ENCODE peak calls at places on chromosomes 11 and 22, in nine cellular contexts. N, I, W, E, A, V, M, H and D are unnamed samples.

GRCh38 chr22:40973144-40973543 is 22.0 kb downstream of the RBX1 start:
- DNase-seq in N (no peak), I (no peak), W (no peak), E (no peak), A (no peak), V (no peak), M (no peak), H (no peak), D (no peak)

GRCh38 chr11:61580292-61580888 is 486 bp downstream of the SYT7 start:
- DNase-seq in N (no peak), I (peak; percentile 5), W (no peak), E (no peak), A (no peak), V (peak; percentile 26), M (no peak), H (no peak), D (no peak)

GRCh38 chr11:61814242-61814957 is 2.4 kb downstream of the FADS1 start:
- DNase-seq in N (no peak), I (peak; percentile 21), W (no peak), E (no peak), A (peak; percentile 17), V (peak; percentile 57), M (no peak), H (peak; percentile 58), D (peak; percentile 76)

GRCh38 chr22:38927033-38927789 is 30.2 kb upstream of the APOBEC3A start:
- DNase-seq in N (peak; percentile 85), I (peak; percentile 18), W (peak; percentile 74), E (peak; percentile 87), A (no peak), V (peak; percentile 88), M (peak; percentile 68), H (peak; percentile 65), D (peak; percentile 63)

GRCh38 chr11:29530961-29531360 is 485.9 kb downstream of the KCNA4 start:
- DNase-seq in N (no peak), I (no peak), W (no peak), E (no peak), A (no peak), V (no peak), M (no peak), H (no peak), D (no peak)

GRCh38 chr11:17563248-17563647 is 16.2 kb downstream of the OTOG start:
- DNase-seq in N (peak; percentile 22), I (no peak), W (no peak), E (no peak), A (peak; percentile 2), V (no peak), M (no peak), H (no peak), D (no peak)

GRCh38 chr11:11776714-11777113 is 65.1 kb upstream of the USP47 start:
- DNase-seq in N (no peak), I (no peak), W (no peak), E (no peak), A (no peak), V (no peak), M (no peak), H (no peak), D (no peak)

GRCh38 chr11:3165152-3165705 is at the start of gene OSBPL5:
- DNase-seq in N (peak; percentile 79), I (peak; percentile 43), W (peak; percentile 87), E (peak; percentile 87), A (peak; percentile 42), V (peak; percentile 75), M (peak; percentile 73), H (peak; percentile 86), D (peak; percentile 79)

GRCh38 chr11:20050551-20051333 is 109.5 kb downstream of the DBX1 start:
- DNase-seq in N (no peak), I (no peak), W (no peak), E (no peak), A (peak; percentile 91), V (no peak), M (no peak), H (no peak), D (no peak)

GRCh38 chr11:111000400-111001090 is 245.0 kb upstream of the POU2AF2 start:
- DNase-seq in N (no peak), I (no peak), W (no peak), E (no peak), A (no peak), V (no peak), M (no peak), H (no peak), D (no peak)

GRCh38 chr22:26568207-26568706 is 21.7 kb downstream of the TPST2 start:
- DNase-seq in N (no peak), I (no peak), W (no peak), E (no peak), A (peak; percentile 97), V (no peak), M (peak; percentile 69), H (no peak), D (no peak)

GRCh38 chr11:5891216-5891800 is 1.7 kb upstream of the OR52E5 start:
- DNase-seq in N (no peak), I (peak; percentile 10), W (no peak), E (no peak), A (peak; percentile 6), V (no peak), M (peak; percentile 9), H (no peak), D (no peak)

GRCh38 chr22:39388261-39389011 is 11.1 kb upstream of the TAB1 start:
- DNase-seq in N (peak; percentile 76), I (peak; percentile 79), W (peak; percentile 84), E (peak; percentile 92), A (peak; percentile 34), V (peak; percentile 76), M (peak; percentile 88), H (peak; percentile 80), D (peak; percentile 83)

GRCh38 chr11:111851636-111852035 is 19.7 kb downstream of the ALG9 start:
- DNase-seq in N (no peak), I (no peak), W (no peak), E (no peak), A (no peak), V (no peak), M (peak; percentile 35), H (no peak), D (no peak)

GRCh38 chr11:78449866-78450265 is 32.2 kb upstream of the GAB2 start:
- DNase-seq in N (no peak), I (no peak), W (no peak), E (no peak), A (no peak), V (no peak), M (peak; percentile 16), H (no peak), D (no peak)

GRCh38 chr11:109298865-109299264 is 123.1 kb upstream of the C11orf87 start:
- DNase-seq in N (no peak), I (no peak), W (no peak), E (no peak), A (no peak), V (no peak), M (no peak), H (no peak), D (no peak)

GRCh38 chr22:17910561-17911311 is 113.6 kb downstream of the MICAL3 start:
- DNase-seq in N (no peak), I (no peak), W (peak; percentile 78), E (peak; percentile 87), A (peak; percentile 70), V (peak; percentile 30), M (peak; percentile 95), H (peak; percentile 83), D (peak; percentile 88)

GRCh38 chr22:20611418-20611817 is 104.0 kb downstream of the MED15 start:
- DNase-seq in N (no peak), I (no peak), W (no peak), E (no peak), A (no peak), V (no peak), M (no peak), H (no peak), D (no peak)

GRCh38 chr11:6695377-6695776 is 12.2 kb upstream of the MRPL17 start:
- DNase-seq in N (no peak), I (no peak), W (no peak), E (no peak), A (no peak), V (no peak), M (peak; percentile 82), H (peak; percentile 59), D (no peak)

GRCh38 chr11:45815747-45816146 is 10.8 kb downstream of the SLC35C1 start:
- DNase-seq in N (no peak), I (no peak), W (no peak), E (no peak), A (peak; percentile 21), V (no peak), M (peak; percentile 34), H (no peak), D (no peak)

GRCh38 chr11:64851831-64852337 is 7.4 kb upstream of the CDC42BPG start:
- DNase-seq in N (no peak), I (no peak), W (no peak), E (no peak), A (no peak), V (no peak), M (no peak), H (no peak), D (no peak)
- H3K4me1 ChIP-seq in N (peaks cover 96% of the 10 kb centered on the region), I (peaks cover 94% of the 10 kb centered on the region), W (peaks cover 98% of the 10 kb centered on the region), E (peaks cover 4% of the 10 kb centered on the region), A (peaks cover 62% of the 10 kb centered on the region), V (peaks cover 54% of the 10 kb centered on the region), M (peaks cover 75% of the 10 kb centered on the region), H (peaks cover 98% of the 10 kb centered on the region), D (peaks cover 6% of the 10 kb centered on the region)

GRCh38 chr11:128236506-128237498 is 350.6 kb downstream of the ETS1 start:
- DNase-seq in N (no peak), I (no peak), W (no peak), E (no peak), A (no peak), V (no peak), M (no peak), H (no peak), D (no peak)
- H3K4me3 ChIP-seq in N (no peak overlapping the region), I (no peak overlapping the region), W (no peak overlapping the region), E (no peak overlapping the region), A (no peak overlapping the region), V (no peak overlapping the region), M (no peak overlapping the region), H (no peak overlapping the region), D (no peak overlapping the region)

GRCh38 chr11:122180435-122180834 is 64.4 kb upstream of the BLID start:
- DNase-seq in N (no peak), I (no peak), W (no peak), E (peak; percentile 81), A (peak; percentile 95), V (no peak), M (peak; percentile 91), H (no peak), D (peak; percentile 89)
- H3K4me1 ChIP-seq in N (peaks cover 7% of the 10 kb centered on the region), I (no peaks in the 10 kb centered on the region), W (peaks cover 15% of the 10 kb centered on the region), E (peaks cover 8% of the 10 kb centered on the region), A (peaks cover 42% of the 10 kb centered on the region), V (no peaks in the 10 kb centered on the region), M (peaks cover 3% of the 10 kb centered on the region), H (peaks cover 4% of the 10 kb centered on the region), D (peaks cover 31% of the 10 kb centered on the region)

GRCh38 chr11:68661697-68662603 is 22.4 kb upstream of the GAL start:
- DNase-seq in N (no peak), I (no peak), W (no peak), E (no peak), A (no peak), V (no peak), M (no peak), H (no peak), D (peak; percentile 18)
- H3K4me3 ChIP-seq in N (no peak overlapping the region), I (no peak overlapping the region), W (no peak overlapping the region), E (no peak overlapping the region), A (no peak overlapping the region), V (no peak overlapping the region), M (no peak overlapping the region), H (no peak overlapping the region), D (no peak overlapping the region)

GRCh38 chr22:27778299-27779090 is 23.1 kb downstream of the MN1 start:
- DNase-seq in N (no peak), I (no peak), W (no peak), E (no peak), A (no peak), V (no peak), M (no peak), H (no peak), D (no peak)
- H3K4me1 ChIP-seq in N (peaks cover 48% of the 10 kb centered on the region), I (no peaks in the 10 kb centered on the region), W (peaks cover 78% of the 10 kb centered on the region), E (no peaks in the 10 kb centered on the region), A (peaks cover 7% of the 10 kb centered on the region), V (no peaks in the 10 kb centered on the region), M (peaks cover 37% of the 10 kb centered on the region), H (peaks cover 18% of the 10 kb centered on the region), D (peaks cover 72% of the 10 kb centered on the region)

GRCh38 chr11:8262552-8263108 is 1.0 kb downstream of the LMO1 start:
- DNase-seq in N (peak; percentile 43), I (no peak), W (peak; percentile 37), E (no peak), A (peak; percentile 51), V (peak; percentile 29), M (peak; percentile 70), H (no peak), D (peak; percentile 67)
- H3K4me3 ChIP-seq in N (peak overlapping the region; percentile 56), I (peak overlapping the region; percentile 33), W (peak overlapping the region; percentile 70), E (peak overlapping the region; percentile 23), A (peak overlapping the region; percentile 42), V (peak overlapping the region; percentile 15), M (peak overlapping the region; percentile 49), H (peak overlapping the region; percentile 25), D (peak overlapping the region; percentile 61)